ENCODE peak calls at places on chromosome 6, in five cellular contexts. K is tibial nerve, T is AG04450, Z is heart left ventricle, S is upper lobe of right lung. L is an unnamed sample.

GRCh38 chr6:38058022-38058421 is 238.5 kb downstream of the ZFAND3 start:
- DNase-seq in K (no peak), T (peak; percentile 11), Z (no peak), S (no peak), L (peak; percentile 86)

GRCh38 chr6:68652117-68652536 is 17.0 kb downstream of the ADGRB3 start:
- DNase-seq in K (no peak), T (no peak), Z (no peak), S (no peak), L (no peak)

GRCh38 chr6:93088675-93089575 is 330.4 kb downstream of the EPHA7 start:
- DNase-seq in K (no peak), T (no peak), Z (peak; percentile 7), S (no peak), L (no peak)

GRCh38 chr6:136095961-136096360 is 154.2 kb downstream of the MTFR2 start:
- DNase-seq in K (peak; percentile 43), T (no peak), Z (peak; percentile 61), S (no peak), L (no peak)

GRCh38 chr6:97774973-97775372 is 492.0 kb upstream of the MMS22L start:
- DNase-seq in K (no peak), T (no peak), Z (no peak), S (no peak), L (no peak)

GRCh38 chr6:36629792-36630191 is 35.6 kb downstream of the SRSF3 start:
- DNase-seq in K (no peak), T (no peak), Z (no peak), S (no peak), L (no peak)

GRCh38 chr6:125307964-125308615 is 6.3 kb upstream of the HDDC2 start:
- DNase-seq in K (no peak), T (no peak), Z (no peak), S (no peak), L (no peak)

GRCh38 chr6:90019216-90019615 is 124.9 kb downstream of the GJA10 start:
- DNase-seq in K (no peak), T (no peak), Z (no peak), S (no peak), L (no peak)

GRCh38 chr6:126372626-126373025 is 32.7 kb downstream of the CENPW start:
- DNase-seq in K (no peak), T (no peak), Z (no peak), S (no peak), L (peak; percentile 28)

GRCh38 chr6:125526007-125526720 is 223.3 kb upstream of the HEY2 start:
- DNase-seq in K (no peak), T (no peak), Z (no peak), S (no peak), L (no peak)

GRCh38 chr6:119830494-119831295 is 481.1 kb upstream of the MAN1A1 start:
- DNase-seq in K (no peak), T (no peak), Z (no peak), S (no peak), L (peak; percentile 98)

GRCh38 chr6:3075522-3076113 is 7.3 kb downstream of the RIPK1 start:
- DNase-seq in K (no peak), T (no peak), Z (no peak), S (no peak), L (no peak)

GRCh38 chr6:43496370-43497128 is 13.6 kb downstream of the LRRC73 start:
- DNase-seq in K (no peak), T (no peak), Z (no peak), S (no peak), L (peak; percentile 91)

GRCh38 chr6:17167327-17167979 is 65.6 kb downstream of the STMND1 start:
- DNase-seq in K (no peak), T (no peak), Z (peak; percentile 56), S (no peak), L (peak; percentile 57)

GRCh38 chr6:158911746-158912158 is 88.2 kb downstream of the RSPH3 start:
- DNase-seq in K (no peak), T (no peak), Z (no peak), S (no peak), L (no peak)

GRCh38 chr6:41963371-41963770 is 21.8 kb upstream of the CCND3 start:
- DNase-seq in K (no peak), T (no peak), Z (no peak), S (no peak), L (no peak)

GRCh38 chr6:149060300-149060984 is 257.1 kb upstream of the TAB2 start:
- DNase-seq in K (no peak), T (no peak), Z (no peak), S (no peak), L (no peak)

GRCh38 chr6:93468291-93468690 is 48.9 kb upstream of the EPHA7 start:
- DNase-seq in K (no peak), T (no peak), Z (no peak), S (no peak), L (no peak)

GRCh38 chr6:128574413-128574812 is 54.0 kb upstream of the PTPRK start:
- DNase-seq in K (no peak), T (no peak), Z (no peak), S (no peak), L (no peak)

GRCh38 chr6:139853302-139853992 is 479.0 kb upstream of the CITED2 start:
- DNase-seq in K (no peak), T (peak; percentile 41), Z (no peak), S (no peak), L (peak; percentile 9)

GRCh38 chr6:24125980-24126379 is at the start of gene NRSN1:
- DNase-seq in K (no peak), T (no peak), Z (peak; percentile 6), S (no peak), L (peak; percentile 6)

GRCh38 chr6:152343735-152344360 is 293.3 kb downstream of the SYNE1 start:
- DNase-seq in K (no peak), T (no peak), Z (no peak), S (no peak), L (no peak)

GRCh38 chr6:121857551-121857950 is 422.1 kb downstream of the GJA1 start:
- DNase-seq in K (no peak), T (no peak), Z (no peak), S (no peak), L (no peak)

GRCh38 chr6:37625591-37626374 is 71.9 kb downstream of the MDGA1 start:
- DNase-seq in K (no peak), T (no peak), Z (no peak), S (no peak), L (no peak)

GRCh38 chr6:19551611-19552010 is 285.6 kb upstream of the ID4 start:
- DNase-seq in K (no peak), T (no peak), Z (no peak), S (no peak), L (peak; percentile 56)

GRCh38 chr6:154984146-154984545 is 11.0 kb upstream of the TIAM2 start:
- DNase-seq in K (no peak), T (no peak), Z (no peak), S (no peak), L (no peak)

GRCh38 chr6:110606151-110606550 is 129.7 kb upstream of the SLC22A16 start:
- DNase-seq in K (no peak), T (no peak), Z (no peak), S (no peak), L (no peak)

GRCh38 chr6:110613356-110613755 is 136.9 kb upstream of the SLC22A16 start:
- DNase-seq in K (no peak), T (no peak), Z (no peak), S (no peak), L (no peak)

GRCh38 chr6:110612298-110612697 is 135.9 kb upstream of the SLC22A16 start:
- DNase-seq in K (no peak), T (no peak), Z (no peak), S (no peak), L (no peak)

GRCh38 chr6:110608151-110608550 is 131.7 kb upstream of the SLC22A16 start:
- DNase-seq in K (no peak), T (no peak), Z (no peak), S (no peak), L (no peak)

DNA sequence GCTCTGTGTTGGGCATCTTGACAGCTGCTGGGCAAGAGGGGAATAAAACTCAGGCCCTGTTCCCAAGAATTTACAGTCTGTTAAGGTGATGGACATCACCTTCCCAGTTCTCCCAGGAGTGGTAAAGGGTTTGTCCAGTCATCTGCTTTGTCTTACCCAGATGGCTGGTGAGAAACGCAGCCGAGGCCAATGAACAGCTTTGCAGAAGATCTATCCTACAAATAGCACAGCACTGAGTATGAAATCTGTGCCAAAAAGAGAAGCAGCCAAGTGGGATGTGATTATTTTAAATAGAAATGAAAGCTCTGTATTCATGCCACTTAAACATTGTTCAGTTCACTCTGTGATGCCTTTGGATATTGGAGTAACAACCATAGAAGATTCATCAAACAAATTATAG is 132.7 kb upstream of the SLC22A16 start:
- DNase-seq in K (no peak), T (no peak), Z (peak; percentile 13), S (no peak), L (no peak)
- H3K27ac ChIP-seq in K (peak overlapping the region; percentile 40), T (no peak overlapping the region), Z (no peak overlapping the region), S (no peak overlapping the region), L (no peak overlapping the region)

GRCh38 chr6:1686117-1687098 is 76.7 kb downstream of the FOXC1 start:
- DNase-seq in K (no peak), T (peak; percentile 77), Z (peak; percentile 25), S (no peak), L (peak; percentile 91)
- TF ChIP-seq CTCF in K (no peak), T (peak; percentile 46), Z (peak; percentile 21), S (no peak), L (peak; percentile 65)

GRCh38 chr6:30676660-30677270 is 4.0 kb upstream of the DHX16 start:
- DNase-seq in K (no peak), T (no peak), Z (no peak), S (no peak), L (no peak)

GRCh38 chr6:30670760-30671527 is 1.9 kb downstream of the DHX16 start:
- DNase-seq in K (no peak), T (no peak), Z (no peak), S (no peak), L (no peak)

GRCh38 chr6:30672445-30673253 is at the start of gene DHX16:
- DNase-seq in K (peak; percentile 100), T (peak; percentile 96), Z (peak; percentile 97), S (peak; percentile 96), L (peak; percentile 94)
- H3K27ac ChIP-seq in K (peak within 1 kb of the TSS; percentile 64), T (peak within 1 kb of the TSS; percentile 31), Z (peak within 1 kb of the TSS; percentile 84), S (peak within 1 kb of the TSS; percentile 68), L (no peak within 1 kb of the TSS)

DNA sequence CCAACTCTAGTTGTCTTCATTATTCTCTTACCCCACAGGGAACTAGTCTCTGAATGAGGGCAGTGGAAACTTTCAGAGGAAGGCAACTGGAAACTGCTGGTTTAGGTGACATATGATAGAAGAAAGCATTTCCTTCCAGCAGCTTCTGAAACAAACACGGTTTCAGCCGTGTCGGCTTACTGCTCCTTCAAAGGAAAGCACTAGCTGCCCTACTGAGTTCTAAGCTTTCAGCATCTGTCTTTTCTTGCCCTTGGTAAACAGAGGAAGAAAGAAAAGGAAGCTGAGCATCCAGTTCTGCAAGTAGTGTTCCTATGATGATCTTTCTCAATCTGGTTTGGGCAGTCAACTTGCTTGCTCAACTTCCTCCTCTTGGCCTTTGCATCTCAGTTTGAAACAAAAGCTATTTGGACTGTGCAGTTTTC is 117.5 kb upstream of the CEP85L start:
- DNase-seq in K (peak; percentile 8), T (no peak), Z (no peak), S (no peak), L (no peak)
- TF ChIP-seq CTCF in K (no peak), T (no peak), Z (no peak), S (no peak), L (no peak)

GRCh38 chr6:130547723-130548122 is 181.9 kb downstream of the TMEM200A start:
- DNase-seq in K (no peak), T (no peak), Z (no peak), S (no peak), L (no peak)
- H3K27ac ChIP-seq in K (no peak overlapping the region), T (no peak overlapping the region), Z (no peak overlapping the region), S (no peak overlapping the region), L (no peak overlapping the region)